ENCODE peak calls at places on chromosomes 13 and 19, in five cellular contexts. P is uterus, M is Peyer's patch, U is astrocyte, N is heart left ventricle. X is an unnamed sample.

GRCh38 chr19:5953034-5953589 is 24.8 kb downstream of the RANBP3 start:
- DNase-seq in P (no peak), M (no peak), U (peak), N (no peak), X (no peak)

GRCh38 chr13:21221268-21221667 is 44.8 kb downstream of the MRPL57 start:
- DNase-seq in P (no peak), M (no peak), U (no peak), N (no peak), X (no peak)

GRCh38 chr19:30229524-30230174 is 142.5 kb upstream of the ZNF536 start:
- DNase-seq in P (no peak), M (no peak), U (no peak), N (no peak), X (no peak)

GRCh38 chr13:93036380-93036779 is 190.2 kb upstream of the GPC6 start:
- DNase-seq in P (no peak), M (no peak), U (no peak), N (no peak), X (no peak)

GRCh38 chr13:45812599-45813372 is 38.8 kb downstream of the SIAH3 start:
- DNase-seq in P (no peak), M (no peak), U (no peak), N (no peak), X (no peak)

GRCh38 chr13:96751089-96751488 is 243.2 kb downstream of the OXGR1 start:
- DNase-seq in P (no peak), M (no peak), U (no peak), N (no peak), X (no peak)

GRCh38 chr13:34675626-34676025 is 266.4 kb upstream of the NBEA start:
- DNase-seq in P (no peak), M (no peak), U (peak), N (no peak), X (no peak)

GRCh38 chr13:38693641-38694040 is 6.8 kb downstream of the FREM2 start:
- DNase-seq in P (no peak), M (no peak), U (no peak), N (no peak), X (no peak)

GRCh38 chr13:27573265-27573664 is 47.1 kb downstream of the LNX2 start:
- DNase-seq in P (no peak), M (no peak), U (peak), N (no peak), X (no peak)

GRCh38 chr13:107322228-107322627 is 754.3 kb upstream of the ARGLU1 start:
- DNase-seq in P (no peak), M (no peak), U (no peak), N (no peak), X (no peak)

GRCh38 chr19:42037649-42038048 is 32.4 kb downstream of the GRIK5 start:
- DNase-seq in P (no peak), M (no peak), U (no peak), N (no peak), X (no peak)

GRCh38 chr19:1384478-1385110 is 887 bp downstream of the NDUFS7 start:
- DNase-seq in P (no peak), M (no peak), U (no peak), N (no peak), X (no peak)

GRCh38 chr13:91242652-91243051 is 104.8 kb upstream of the MIR17HG start:
- DNase-seq in P (no peak), M (no peak), U (peak), N (no peak), X (no peak)

GRCh38 chr13:110913322-110913721 is 1.5 kb downstream of the ANKRD10 start:
- DNase-seq in P (no peak), M (peak), U (peak), N (no peak), X (no peak)

GRCh38 chr13:75901509-75901908 is 265.4 kb downstream of the LMO7 start:
- DNase-seq in P (no peak), M (no peak), U (no peak), N (no peak), X (no peak)

GRCh38 chr13:94677799-94678198 is 34.5 kb downstream of the SOX21 start:
- DNase-seq in P (no peak), M (no peak), U (no peak), N (no peak), X (no peak)

GRCh38 chr13:20340136-20340758 is 108.1 kb upstream of the GJB6 start:
- DNase-seq in P (no peak), M (no peak), U (no peak), N (no peak), X (no peak)

GRCh38 chr19:6101991-6102390 is 8.3 kb downstream of the RFX2 start:
- DNase-seq in P (no peak), M (no peak), U (no peak), N (no peak), X (no peak)

GRCh38 chr19:53158119-53158656 is 665 bp downstream of the ZNF347 start:
- DNase-seq in P (peak), M (peak), U (peak), N (peak), X (peak)

GRCh38 chr13:55570371-55570770 is 1570.3 kb upstream of the PRR20A start:
- DNase-seq in P (no peak), M (no peak), U (no peak), N (no peak), X (no peak)

GRCh38 chr13:109691689-109692088 is 94.7 kb downstream of the IRS2 start:
- DNase-seq in P (no peak), M (no peak), U (no peak), N (no peak), X (no peak)

GRCh38 chr19:11196406-11197287 is 698 bp downstream of the KANK2 start:
- DNase-seq in P (peak), M (no peak), U (no peak), N (peak), X (no peak)

GRCh38 chr19:7539827-7540425 is 4.4 kb downstream of the PNPLA6 start:
- DNase-seq in P (no peak), M (no peak), U (no peak), N (no peak), X (no peak)

GRCh38 chr13:97122381-97122996 is 99.6 kb upstream of the MBNL2 start:
- DNase-seq in P (no peak), M (no peak), U (peak), N (no peak), X (no peak)

GRCh38 chr19:30086916-30087315 is 144.9 kb downstream of the URI1 start:
- DNase-seq in P (no peak), M (no peak), U (no peak), N (no peak), X (peak)

GRCh38 chr19:9205506-9206113 is 13.8 kb downstream of the OR7D4 start:
- DNase-seq in P (peak), M (peak), U (peak), N (peak), X (peak)

DNA sequence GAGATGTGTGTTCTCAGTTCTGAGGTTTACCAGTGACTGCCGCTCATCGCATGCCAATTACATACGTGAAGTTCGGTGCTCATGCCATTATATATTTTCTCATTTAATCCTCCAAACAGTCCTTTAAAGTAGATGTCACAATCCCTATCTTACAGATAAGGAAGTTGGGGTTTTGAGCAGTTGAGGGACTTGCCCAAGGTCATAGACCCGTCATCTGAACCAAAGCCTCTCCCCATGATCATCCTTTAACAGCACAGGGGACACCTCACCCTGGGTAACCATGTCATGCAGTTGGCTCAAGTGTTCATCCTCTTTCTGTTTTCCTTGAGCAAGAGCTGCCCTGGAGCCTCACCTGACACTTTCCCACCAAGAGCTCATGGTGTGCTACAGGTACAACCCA is 69.1 kb downstream of the HSPH1 start:
- DNase-seq in P (no peak), M (no peak), U (no peak), N (no peak), X (no peak)
- H3K27ac ChIP-seq in P (no peak), M (no peak), U (no peak), N (no peak), X (no peak)

GRCh38 chr13:77724092-77724491 is 26.6 kb downstream of the SLAIN1 start:
- DNase-seq in P (no peak), M (no peak), U (no peak), N (no peak), X (no peak)

GRCh38 chr13:77715233-77715891 is 17.9 kb downstream of the SLAIN1 start:
- DNase-seq in P (no peak), M (no peak), U (no peak), N (no peak), X (no peak)

GRCh38 chr13:77717508-77717907 is 20.0 kb downstream of the SLAIN1 start:
- DNase-seq in P (no peak), M (no peak), U (no peak), N (no peak), X (no peak)

GRCh38 chr13:77719128-77719527 is 21.6 kb downstream of the SLAIN1 start:
- DNase-seq in P (no peak), M (no peak), U (no peak), N (no peak), X (no peak)

GRCh38 chr13:77720988-77721387 is 23.5 kb downstream of the SLAIN1 start:
- DNase-seq in P (no peak), M (no peak), U (no peak), N (no peak), X (no peak)
- H3K4me3 ChIP-seq in P (no peak), M (no peak), U (no peak), N (no peak), X (no peak)

GRCh38 chr13:40665754-40666057 is 735 bp downstream of the FOXO1 start:
- DNase-seq in P (no peak), M (no peak), U (peak), N (no peak), X (no peak)
- H3K27ac ChIP-seq in P (peak), M (peak), U (peak), N (peak), X (peak)

DNA sequence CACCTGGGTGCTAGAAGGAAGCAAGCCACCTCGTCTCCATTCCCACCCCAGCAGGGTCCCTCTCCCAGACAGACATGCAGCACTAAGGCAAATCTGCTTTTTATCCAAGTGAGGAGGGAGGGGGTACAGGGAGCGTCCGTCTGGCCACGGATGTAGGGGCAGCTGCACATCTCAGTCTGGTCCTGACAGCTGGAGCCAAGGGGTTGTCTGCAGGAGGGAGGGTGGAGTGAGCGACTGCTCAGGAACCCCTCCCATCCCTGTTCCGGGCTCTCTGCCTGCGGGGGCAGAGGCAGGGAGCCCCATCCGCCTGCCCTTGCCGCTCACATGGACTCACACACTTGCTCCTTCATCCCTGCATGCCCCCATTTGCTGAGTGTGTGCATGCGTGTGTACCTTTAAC is 2.5 kb downstream of the TMEM190 start:
- DNase-seq in P (no peak), M (no peak), U (no peak), N (no peak), X (no peak)
- H3K4me3 ChIP-seq in P (no peak), M (no peak), U (no peak), N (no peak), X (no peak)

DNA sequence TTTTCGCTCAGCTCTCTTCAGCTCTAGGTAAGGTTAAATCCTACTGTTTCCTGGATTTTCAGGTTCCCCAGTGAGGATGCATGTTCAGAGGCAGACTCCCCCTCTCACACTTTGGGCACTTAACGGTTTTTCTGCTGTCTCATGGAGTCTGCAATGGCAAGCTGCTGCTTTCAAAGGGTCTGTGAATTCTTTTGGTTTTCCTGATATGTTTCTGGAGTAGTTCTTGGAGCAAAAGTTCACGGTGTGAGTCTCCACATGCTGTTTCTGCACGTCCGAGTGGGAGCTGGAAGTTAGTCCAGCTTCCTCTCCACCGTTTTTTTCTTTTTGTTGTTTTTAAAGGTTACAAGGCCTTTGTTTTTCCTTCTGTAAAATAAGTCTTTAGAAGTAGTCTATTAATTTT is 35.5 kb downstream of the DNAJC15 start:
- DNase-seq in P (no peak), M (no peak), U (peak), N (no peak), X (no peak)
- H3K27ac ChIP-seq in P (no peak), M (no peak), U (peak), N (no peak), X (peak)

X was measured in lower lobe of right lung.